ENCODE peak calls at places on chromosome 14, in nine cellular contexts. G is endodermal cell; T is spleen; K is Karpas-422; D is CD8-positive, alpha-beta T cell; E is aorta; P is colonic mucosa; F is breast epithelium; O is pancreas. U is an unnamed sample. For H3K4me1 and H3K9me3, the result is how much of the 10 kb centered on the place peaks cover.

GRCh38 chr14:94542111-94542810 is 19.0 kb upstream of the SERPINA4 start:
- DNase-seq in G (no peak), T (no peak), K (no peak), D (no peak), E (no peak), P (no peak), F (no peak), O (no peak), U (no peak)

GRCh38 chr14:34098045-34098984 is 147.4 kb upstream of the EGLN3 start:
- DNase-seq in G (peak), T (no peak), K (peak), D (no peak), E (no peak), P (peak), F (no peak), O (no peak), U (peak)

GRCh38 chr14:99519347-99519881 is 38.2 kb downstream of the CCNK start:
- DNase-seq in G (peak), T (no peak), K (no peak), D (no peak), E (peak), P (no peak), F (no peak), O (no peak), U (peak)

GRCh38 chr14:73223049-73223448 is 14.3 kb upstream of the PAPLN start:
- DNase-seq in G (no peak), T (no peak), K (peak), D (no peak), E (no peak), P (no peak), F (no peak), O (no peak), U (no peak)

GRCh38 chr14:69535230-69535848 is 39.3 kb downstream of the CCDC177 start:
- DNase-seq in G (peak), T (no peak), K (no peak), D (no peak), E (no peak), P (peak), F (no peak), O (no peak), U (peak)

GRCh38 chr14:65237956-65238355 is 135.6 kb upstream of the MAX start:
- DNase-seq in G (no peak), T (no peak), K (no peak), D (no peak), E (no peak), P (no peak), F (no peak), O (no peak), U (peak)

GRCh38 chr14:73887116-73887490 is 444 bp downstream of the ZNF410 start:
- DNase-seq in G (no peak), T (no peak), K (no peak), D (no peak), E (peak), P (no peak), F (peak), O (no peak), U (no peak)

GRCh38 chr14:76390621-76391020 is 14.7 kb downstream of the ESRRB start:
- DNase-seq in G (no peak), T (peak), K (no peak), D (no peak), E (no peak), P (no peak), F (no peak), O (no peak), U (no peak)

GRCh38 chr14:101248840-101249675 is 312.2 kb upstream of the DIO3 start:
- DNase-seq in G (peak), T (peak), K (no peak), D (peak), E (no peak), P (peak), F (no peak), O (no peak), U (peak)

GRCh38 chr14:34199585-34199984 is 248.7 kb upstream of the EGLN3 start:
- DNase-seq in G (no peak), T (no peak), K (no peak), D (no peak), E (no peak), P (no peak), F (no peak), O (no peak), U (no peak)

GRCh38 chr14:24196071-24197061 is 1.1 kb upstream of the TM9SF1 start:
- DNase-seq in G (no peak), T (no peak), K (peak), D (no peak), E (no peak), P (no peak), F (no peak), O (no peak), U (no peak)

GRCh38 chr14:23365353-23366162 is 586 bp upstream of the EFS start:
- DNase-seq in G (peak), T (peak), K (no peak), D (no peak), E (no peak), P (no peak), F (no peak), O (peak), U (peak)

GRCh38 chr14:77031680-77032482 is 3.4 kb upstream of the IRF2BPL start:
- DNase-seq in G (no peak), T (no peak), K (no peak), D (no peak), E (no peak), P (no peak), F (no peak), O (no peak), U (peak)

GRCh38 chr14:20427231-20428009 is 8.5 kb downstream of the KLHL33 start:
- DNase-seq in G (peak), T (no peak), K (peak), D (no peak), E (no peak), P (no peak), F (no peak), O (no peak), U (no peak)

GRCh38 chr14:100472094-100472455 is 115.1 kb downstream of the BEGAIN start:
- DNase-seq in G (no peak), T (no peak), K (no peak), D (no peak), E (no peak), P (no peak), F (no peak), O (no peak), U (no peak)

GRCh38 chr14:72247896-72248295 is 315.7 kb downstream of the RGS6 start:
- DNase-seq in G (no peak), T (no peak), K (no peak), D (no peak), E (no peak), P (no peak), F (no peak), O (no peak), U (no peak)

GRCh38 chr14:74514471-74514932 is 20.9 kb downstream of the ISCA2 start:
- DNase-seq in G (peak), T (peak), K (no peak), D (no peak), E (peak), P (no peak), F (peak), O (no peak), U (peak)

GRCh38 chr14:22811752-22812151 is 3.5 kb downstream of the SLC7A7 start:
- DNase-seq in G (no peak), T (no peak), K (no peak), D (no peak), E (no peak), P (no peak), F (no peak), O (no peak), U (no peak)

GRCh38 chr14:23436327-23437141 is 1.1 kb upstream of the MYH7 start:
- DNase-seq in G (peak), T (no peak), K (no peak), D (peak), E (no peak), P (no peak), F (no peak), O (no peak), U (peak)

GRCh38 chr14:91327661-91328312 is 83.3 kb upstream of the GPR68 start:
- DNase-seq in G (no peak), T (no peak), K (no peak), D (no peak), E (no peak), P (no peak), F (no peak), O (no peak), U (no peak)
- H3K4me1 ChIP-seq in G (under half), T (half or more), K (under half), D (half or more), E (under half), P (under half), F (under half), O (under half), U (under half)

GRCh38 chr14:52018970-52019369 is 29.6 kb downstream of the RTRAF start:
- DNase-seq in G (no peak), T (no peak), K (no peak), D (no peak), E (no peak), P (no peak), F (no peak), O (no peak), U (no peak)
- H3K9me3 ChIP-seq in G (under half), T (under half), K (under half), D (under half), E (under half), P (under half), F (under half), O (under half), U (under half)

DNA sequence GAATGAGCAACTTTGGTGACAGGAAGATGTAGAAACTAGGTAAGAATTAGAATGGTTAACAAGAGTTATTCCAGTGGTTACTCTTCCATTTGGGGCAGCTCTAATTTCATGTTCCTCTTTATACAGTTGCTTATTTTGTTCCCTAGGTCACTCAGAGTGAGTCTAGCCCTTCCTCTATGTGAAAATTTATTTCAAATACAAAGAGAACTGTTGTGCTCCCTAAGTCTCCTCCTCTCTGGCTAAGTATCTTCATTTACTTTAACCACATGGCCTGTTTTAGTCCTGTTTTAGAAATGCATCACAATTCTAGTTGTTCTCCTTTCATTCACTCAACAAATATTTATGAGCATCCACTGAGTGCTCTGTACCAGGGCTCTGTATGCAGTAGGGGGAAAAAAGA is 51.1 kb upstream of the HIF1A start:
- DNase-seq in G (no peak), T (no peak), K (peak), D (no peak), E (no peak), P (no peak), F (no peak), O (no peak), U (no peak)
- H3K4me1 ChIP-seq in G (under half), T (under half), K (half or more), D (under half), E (under half), P (under half), F (under half), O (under half), U (under half)

GRCh38 chr14:106395460-106396050 is 869.2 kb downstream of the TMEM121 start:
- DNase-seq in G (no peak), T (no peak), K (no peak), D (no peak), E (no peak), P (no peak), F (no peak), O (no peak), U (no peak)

GRCh38 chr14:106390401-106390800 is 864.0 kb downstream of the TMEM121 start:
- DNase-seq in G (no peak), T (no peak), K (no peak), D (no peak), E (no peak), P (no peak), F (no peak), O (no peak), U (no peak)

GRCh38 chr14:106393742-106394141 is 867.4 kb downstream of the TMEM121 start:
- DNase-seq in G (no peak), T (no peak), K (no peak), D (no peak), E (no peak), P (no peak), F (no peak), O (no peak), U (no peak)

GRCh38 chr14:106390947-106391346 is 864.6 kb downstream of the TMEM121 start:
- DNase-seq in G (no peak), T (no peak), K (no peak), D (no peak), E (no peak), P (no peak), F (no peak), O (no peak), U (no peak)
- H3K9me3 ChIP-seq in G (half or more), T (under half), K (under half), D (under half), E (under half), P (under half), F (under half), O (under half), U (under half)

GRCh38 chr14:93099187-93099586 is 16.5 kb downstream of the ITPK1 start:
- DNase-seq in G (no peak), T (no peak), K (no peak), D (no peak), E (no peak), P (no peak), F (no peak), O (no peak), U (no peak)
- H3K4me1 ChIP-seq in G (under half), T (half or more), K (under half), D (under half), E (under half), P (under half), F (under half), O (under half), U (under half)

GRCh38 chr14:42535397-42535796 is 928.7 kb downstream of the LRFN5 start:
- DNase-seq in G (peak), T (no peak), K (peak), D (no peak), E (no peak), P (no peak), F (no peak), O (no peak), U (no peak)

GRCh38 chr14:42533476-42533875 is 926.8 kb downstream of the LRFN5 start:
- DNase-seq in G (no peak), T (no peak), K (no peak), D (no peak), E (no peak), P (no peak), F (no peak), O (no peak), U (no peak)

GRCh38 chr14:42527141-42527540 is 920.5 kb downstream of the LRFN5 start:
- DNase-seq in G (no peak), T (no peak), K (no peak), D (no peak), E (no peak), P (no peak), F (no peak), O (no peak), U (no peak)

DNA sequence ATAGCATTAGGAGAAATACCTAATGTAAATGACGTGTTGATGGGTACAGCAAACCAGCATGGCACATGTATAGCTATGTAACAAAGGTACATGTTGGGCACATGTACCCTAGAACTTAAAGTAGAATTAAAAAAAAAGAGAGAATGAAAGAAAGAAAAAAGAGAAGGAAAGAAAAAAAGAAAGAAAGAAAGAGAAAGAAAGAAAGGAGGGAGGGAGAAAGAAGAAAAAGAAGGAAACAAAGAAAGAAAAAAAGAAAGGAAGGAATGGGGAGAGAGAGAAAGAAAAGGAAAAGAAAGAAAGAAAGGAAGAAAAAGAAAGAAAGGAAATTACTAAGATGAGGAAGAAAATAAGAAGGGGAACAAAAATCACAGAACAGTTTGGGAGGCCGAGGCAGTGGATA is 925.5 kb downstream of the LRFN5 start:
- DNase-seq in G (no peak), T (no peak), K (no peak), D (no peak), E (no peak), P (no peak), F (no peak), O (no peak), U (no peak)
- H3K9me3 ChIP-seq in G (under half), T (under half), K (under half), D (under half), E (under half), P (under half), F (under half), O (under half), U (under half)

DNA sequence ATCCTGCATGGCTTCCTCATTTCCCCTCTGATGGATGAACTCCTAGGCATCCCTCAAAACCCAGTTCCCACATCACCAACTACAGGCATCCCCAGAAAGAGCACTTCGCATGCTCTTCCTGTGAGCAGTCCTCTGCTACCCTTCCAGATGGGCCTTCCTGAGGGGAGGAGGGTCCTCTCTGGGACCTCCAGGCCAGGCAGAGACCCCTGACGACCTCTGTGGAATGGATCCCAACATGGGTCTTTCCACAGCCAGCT is 1.9 kb downstream of the AKT1 start:
- DNase-seq in G (no peak), T (no peak), K (no peak), D (no peak), E (no peak), P (no peak), F (no peak), O (no peak), U (no peak)
- H3K4me1 ChIP-seq in G (under half), T (half or more), K (under half), D (under half), E (under half), P (under half), F (under half), O (under half), U (under half)

U was measured in tibial artery.